ENCODE peak calls at places on chromosomes 5 and 9, in six cellular contexts. L is left ventricle myocardium superior; U is stimulated activated effector memory CD8-positive, alpha-beta T cell treated with anti-CD3 and anti-CD28 coated beads, Interleukin-12 subunit alpha, Interleukin-12 subunit beta, amount 100 ng/mL, for 72 hours; O is A549; K is NCI-H1105 treated with DMSO at 0.1 percent for 48 hours; P is cardiac muscle cell. J is an unnamed sample.

GRCh38 chr5:151745071-151745705 is 13.2 kb downstream of the ATOX1 start:
- DNase-seq in L (peak; percentile 61), U (peak; percentile 76), O (no peak), K (no peak), P (no peak), J (peak; percentile 47)

GRCh38 chr9:33637881-33638280 is 113.8 kb downstream of the ANKRD18B start:
- DNase-seq in L (no peak), U (no peak), O (no peak), K (no peak), P (no peak), J (no peak)

GRCh38 chr9:34512131-34513078 is 10.4 kb downstream of the ENHO start:
- DNase-seq in L (no peak), U (no peak), O (no peak), K (no peak), P (peak; percentile 24), J (no peak)

GRCh38 chr5:74963407-74963806 is 89.0 kb downstream of the GCNT4 start:
- DNase-seq in L (no peak), U (no peak), O (no peak), K (no peak), P (no peak), J (no peak)

GRCh38 chr5:111511174-111512025 is 935 bp downstream of the STARD4 start:
- DNase-seq in L (no peak), U (no peak), O (no peak), K (no peak), P (no peak), J (no peak)

GRCh38 chr5:147072591-147072990 is 162.2 kb upstream of the STK32A start:
- DNase-seq in L (no peak), U (no peak), O (no peak), K (peak; percentile 84), P (no peak), J (no peak)

GRCh38 chr5:7828269-7828668 is 22.7 kb downstream of the CFAP90 start:
- DNase-seq in L (peak; percentile 81), U (no peak), O (no peak), K (peak; percentile 8), P (no peak), J (peak; percentile 46)

GRCh38 chr9:101380295-101380694 is 4.5 kb downstream of the BAAT start:
- DNase-seq in L (no peak), U (no peak), O (no peak), K (no peak), P (no peak), J (no peak)

GRCh38 chr5:170603578-170604565 is 100.1 kb downstream of the KCNIP1 start:
- DNase-seq in L (no peak), U (peak; percentile 72), O (peak; percentile 90), K (peak; percentile 32), P (peak; percentile 83), J (peak; percentile 40)

GRCh38 chr5:81749562-81750307 is 1.2 kb downstream of the SSBP2 start:
- DNase-seq in L (peak; percentile 63), U (peak; percentile 75), O (peak; percentile 28), K (peak; percentile 10), P (peak; percentile 69), J (peak; percentile 46)

GRCh38 chr5:132103969-132104391 is 30.4 kb downstream of the CSF2 start:
- DNase-seq in L (no peak), U (no peak), O (no peak), K (no peak), P (no peak), J (no peak)

GRCh38 chr9:92501671-92502393 is 19.5 kb upstream of the ASPN start:
- DNase-seq in L (peak; percentile 47), U (no peak), O (peak; percentile 43), K (no peak), P (peak; percentile 44), J (no peak)

GRCh38 chr9:124037790-124038189 is 26.2 kb downstream of the LHX2 start:
- DNase-seq in L (no peak), U (no peak), O (no peak), K (no peak), P (no peak), J (no peak)

GRCh38 chr5:82918311-82919031 is 158.7 kb downstream of the TMEM167A start:
- DNase-seq in L (no peak), U (no peak), O (no peak), K (no peak), P (no peak), J (no peak)

GRCh38 chr9:136380381-136380780 is 6.9 kb upstream of the CARD9 start:
- DNase-seq in L (no peak), U (no peak), O (no peak), K (no peak), P (no peak), J (no peak)

GRCh38 chr9:93677061-93677571 is 100.7 kb downstream of the PHF2 start:
- DNase-seq in L (peak; percentile 21), U (no peak), O (no peak), K (no peak), P (no peak), J (peak; percentile 3)

GRCh38 chr5:151123897-151124751 is 33.5 kb downstream of the ANXA6 start:
- DNase-seq in L (peak; percentile 77), U (peak; percentile 58), O (peak; percentile 20), K (peak; percentile 27), P (no peak), J (peak; percentile 81)

GRCh38 chr9:122348288-122348777 is 22.5 kb upstream of the PTGS1 start:
- DNase-seq in L (no peak), U (no peak), O (no peak), K (no peak), P (no peak), J (no peak)

GRCh38 chr9:36164361-36164760 is 4.8 kb upstream of the CCIN start:
- DNase-seq in L (no peak), U (no peak), O (no peak), K (no peak), P (no peak), J (peak; percentile 42)

GRCh38 chr9:129310666-129311350 is 132.7 kb upstream of the IER5L start:
- DNase-seq in L (no peak), U (no peak), O (no peak), K (no peak), P (no peak), J (no peak)

GRCh38 chr9:84988621-84989020 is 319.1 kb downstream of the NTRK2 start:
- DNase-seq in L (no peak), U (no peak), O (no peak), K (no peak), P (no peak), J (no peak)

GRCh38 chr5:139711852-139712171 is 63.7 kb downstream of the CXXC5 start:
- DNase-seq in L (peak; percentile 46), U (no peak), O (no peak), K (no peak), P (no peak), J (no peak)

GRCh38 chr5:147616401-147616800 is 106.5 kb upstream of the DPYSL3 start:
- DNase-seq in L (no peak), U (no peak), O (no peak), K (no peak), P (no peak), J (no peak)

GRCh38 chr5:114097570-114097969 is 264.3 kb upstream of the KCNN2 start:
- DNase-seq in L (no peak), U (no peak), O (no peak), K (no peak), P (no peak), J (no peak)

GRCh38 chr9:73219985-73220626 is 68.4 kb downstream of the ANXA1 start:
- DNase-seq in L (no peak), U (peak; percentile 54), O (no peak), K (no peak), P (no peak), J (no peak)

GRCh38 chr9:389159-389558 is 174.5 kb downstream of the DOCK8 start:
- DNase-seq in L (no peak), U (no peak), O (no peak), K (no peak), P (no peak), J (no peak)

GRCh38 chr5:177496111-177497010 is 1.0 kb downstream of the PDLIM7 start:
- DNase-seq in L (peak; percentile 85), U (peak; percentile 63), O (peak; percentile 93), K (peak; percentile 33), P (peak; percentile 96), J (peak; percentile 86)

GRCh38 chr5:81397169-81397568 is 3.2 kb upstream of the ACOT12 start:
- DNase-seq in L (peak; percentile 45), U (no peak), O (no peak), K (no peak), P (no peak), J (peak; percentile 18)

GRCh38 chr5:132238169-132238744 is 10.6 kb upstream of the P4HA2 start:
- DNase-seq in L (peak; percentile 72), U (peak; percentile 92), O (peak; percentile 71), K (peak; percentile 7), P (peak; percentile 74), J (peak; percentile 69)

GRCh38 chr5:133930061-133930823 is 38.2 kb downstream of the C5orf15 start:
- DNase-seq in L (no peak), U (peak; percentile 76), O (no peak), K (no peak), P (no peak), J (no peak)

GRCh38 chr9:79215819-79216218 is 355.9 kb upstream of the TLE4 start:
- DNase-seq in L (no peak), U (no peak), O (no peak), K (no peak), P (no peak), J (no peak)

GRCh38 chr5:167871091-167871490 is 420.4 kb upstream of the WWC1 start:
- DNase-seq in L (no peak), U (no peak), O (no peak), K (no peak), P (no peak), J (no peak)

GRCh38 chr9:35107337-35108290 is 4.7 kb upstream of the STOML2 start:
- DNase-seq in L (no peak), U (no peak), O (no peak), K (no peak), P (no peak), J (no peak)

GRCh38 chr9:38371495-38371894 is 21.0 kb upstream of the ALDH1B1 start:
- DNase-seq in L (no peak), U (no peak), O (peak; percentile 64), K (peak; percentile 68), P (peak; percentile 55), J (no peak)

GRCh38 chr9:113579270-113580040 is 115.9 kb downstream of the RGS3 start:
- DNase-seq in L (peak; percentile 69), U (no peak), O (no peak), K (no peak), P (no peak), J (peak; percentile 63)

J was measured in heart left ventricle.